ENCODE peak calls at places on chromosome 22, in five cellular contexts. Z is fibroblast of lung, D is mammary epithelial cell, R is mesenchymal stem cell, P is neural progenitor cell. W is an unnamed sample.
A peak's percentile ranks its signal among the peaks of the same experiment; 100 is the strongest.

GRCh38 chr22:45878051-45878764 is 98.8 kb downstream of the WNT7B start:
- DNase-seq in Z (no peak), D (no peak), R (no peak), P (peak; percentile 75), W (no peak)

GRCh38 chr22:42270512-42271190 is at the start of gene TCF20:
- DNase-seq in Z (peak; percentile 63), D (peak; percentile 70), R (peak; percentile 83), P (peak; percentile 92), W (peak; percentile 81)

GRCh38 chr22:43094085-43094484 is 4.9 kb upstream of the TTLL1 start:
- DNase-seq in Z (no peak), D (peak; percentile 73), R (no peak), P (no peak), W (peak; percentile 56)

GRCh38 chr22:19822301-19823117 is 32.2 kb downstream of the GNB1L start:
- DNase-seq in Z (no peak), D (no peak), R (no peak), P (no peak), W (no peak)

GRCh38 chr22:46457502-46458488 is 79.6 kb downstream of the CELSR1 start:
- DNase-seq in Z (no peak), D (peak; percentile 93), R (peak; percentile 15), P (peak; percentile 41), W (no peak)

GRCh38 chr22:24514241-24515024 is 19.3 kb downstream of the UPB1 start:
- DNase-seq in Z (no peak), D (no peak), R (no peak), P (no peak), W (peak; percentile 59)

GRCh38 chr22:36220457-36220921 is 18.8 kb downstream of the APOL2 start:
- DNase-seq in Z (no peak), D (no peak), R (peak; percentile 29), P (peak; percentile 31), W (no peak)

GRCh38 chr22:50074056-50074455 is 11.2 kb downstream of the MLC1 start:
- DNase-seq in Z (no peak), D (no peak), R (no peak), P (no peak), W (no peak)

GRCh38 chr22:17953147-17953546 is 71.2 kb downstream of the MICAL3 start:
- DNase-seq in Z (no peak), D (no peak), R (no peak), P (no peak), W (no peak)

GRCh38 chr22:48396785-48397530 is 1430.7 kb downstream of the BRD1 start:
- DNase-seq in Z (no peak), D (no peak), R (no peak), P (no peak), W (no peak)

GRCh38 chr22:45830531-45831245 is 146.3 kb downstream of the WNT7B start:
- DNase-seq in Z (peak; percentile 51), D (peak; percentile 54), R (peak; percentile 85), P (no peak), W (no peak)

GRCh38 chr22:40024201-40025061 is 29.7 kb downstream of the FAM83F start:
- DNase-seq in Z (peak; percentile 62), D (peak; percentile 35), R (peak; percentile 71), P (peak; percentile 93), W (peak; percentile 85)

GRCh38 chr22:21100149-21101032 is 54.6 kb downstream of the LRRC74B start:
- DNase-seq in Z (no peak), D (no peak), R (no peak), P (no peak), W (no peak)
- H3K9ac ChIP-seq in Z (no peak overlapping the region), D (no peak overlapping the region), R (no peak overlapping the region), P (no peak overlapping the region), W (no peak overlapping the region)

GRCh38 chr22:44144046-44144569 is 36.6 kb upstream of the PARVG start:
- DNase-seq in Z (no peak), D (no peak), R (no peak), P (no peak), W (no peak)

GRCh38 chr22:44145544-44145943 is 35.2 kb upstream of the PARVG start:
- DNase-seq in Z (no peak), D (no peak), R (no peak), P (no peak), W (no peak)

GRCh38 chr22:44147821-44148574 is 32.7 kb upstream of the PARVG start:
- DNase-seq in Z (peak; percentile 70), D (no peak), R (peak; percentile 50), P (peak; percentile 66), W (no peak)

GRCh38 chr22:44146088-44146861 is 34.5 kb upstream of the PARVG start:
- DNase-seq in Z (no peak), D (no peak), R (no peak), P (peak; percentile 78), W (no peak)

DNA sequence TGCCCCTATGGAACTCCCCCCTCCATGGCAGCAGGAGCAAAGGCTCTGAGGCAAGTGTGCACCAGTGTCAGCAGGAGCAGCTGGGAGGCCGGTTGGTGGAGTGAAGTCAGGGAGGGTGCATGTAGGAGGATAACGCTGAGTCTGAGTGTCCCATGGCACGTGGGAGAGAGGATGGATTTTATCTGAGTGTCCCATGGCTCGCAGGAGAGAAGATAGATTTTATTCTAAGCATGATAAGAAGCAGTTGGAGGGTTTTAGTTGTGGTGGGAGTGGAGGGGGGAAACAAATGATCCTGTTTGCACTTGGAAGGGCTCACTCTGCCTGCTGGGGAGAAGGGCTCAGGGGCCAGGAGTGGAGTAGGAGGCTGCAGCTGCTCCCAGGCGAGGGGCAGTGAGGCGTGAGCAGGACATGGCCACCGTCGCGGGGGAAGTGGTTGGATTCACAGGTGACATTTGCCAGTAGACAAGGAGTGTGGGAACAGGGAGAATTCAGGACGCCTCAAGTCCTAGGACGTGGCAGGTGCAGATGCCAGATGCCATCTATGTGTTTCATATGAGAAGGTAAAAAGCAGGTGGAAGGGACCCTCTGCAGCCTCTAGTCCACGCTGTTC is 33.6 kb upstream of the PARVG start:
- DNase-seq in Z (no peak), D (no peak), R (no peak), P (no peak), W (no peak)
- H3K9ac ChIP-seq in Z (peak overlapping the region; percentile 10), D (no peak overlapping the region), R (no peak overlapping the region), P (no peak overlapping the region), W (no peak overlapping the region)

DNA sequence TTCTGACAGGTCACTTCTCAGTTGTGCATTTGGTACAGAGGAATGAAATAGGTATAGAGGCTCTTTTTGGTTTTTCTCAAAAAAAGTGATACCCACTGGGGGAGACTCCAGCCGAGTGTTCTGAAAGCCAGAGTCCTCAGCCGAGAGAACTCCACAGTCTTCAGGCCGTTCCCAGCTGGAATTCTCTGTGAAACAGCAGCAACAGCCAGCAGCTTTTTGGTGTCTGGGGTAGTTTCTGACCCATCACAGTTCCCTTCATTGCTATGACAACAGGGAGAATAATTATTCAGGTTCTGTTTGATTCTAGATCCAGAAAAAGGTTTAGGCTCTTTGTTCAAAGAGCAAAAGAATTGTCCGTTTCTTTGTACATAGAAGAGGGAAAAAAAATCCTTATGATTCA is 84.6 kb downstream of the C22orf31 start:
- DNase-seq in Z (no peak), D (no peak), R (peak; percentile 22), P (peak; percentile 24), W (no peak)
- H3K9ac ChIP-seq in Z (peak overlapping the region; percentile 38), D (peak overlapping the region; percentile 77), R (peak overlapping the region; percentile 81), P (no peak overlapping the region), W (no peak overlapping the region)

DNA sequence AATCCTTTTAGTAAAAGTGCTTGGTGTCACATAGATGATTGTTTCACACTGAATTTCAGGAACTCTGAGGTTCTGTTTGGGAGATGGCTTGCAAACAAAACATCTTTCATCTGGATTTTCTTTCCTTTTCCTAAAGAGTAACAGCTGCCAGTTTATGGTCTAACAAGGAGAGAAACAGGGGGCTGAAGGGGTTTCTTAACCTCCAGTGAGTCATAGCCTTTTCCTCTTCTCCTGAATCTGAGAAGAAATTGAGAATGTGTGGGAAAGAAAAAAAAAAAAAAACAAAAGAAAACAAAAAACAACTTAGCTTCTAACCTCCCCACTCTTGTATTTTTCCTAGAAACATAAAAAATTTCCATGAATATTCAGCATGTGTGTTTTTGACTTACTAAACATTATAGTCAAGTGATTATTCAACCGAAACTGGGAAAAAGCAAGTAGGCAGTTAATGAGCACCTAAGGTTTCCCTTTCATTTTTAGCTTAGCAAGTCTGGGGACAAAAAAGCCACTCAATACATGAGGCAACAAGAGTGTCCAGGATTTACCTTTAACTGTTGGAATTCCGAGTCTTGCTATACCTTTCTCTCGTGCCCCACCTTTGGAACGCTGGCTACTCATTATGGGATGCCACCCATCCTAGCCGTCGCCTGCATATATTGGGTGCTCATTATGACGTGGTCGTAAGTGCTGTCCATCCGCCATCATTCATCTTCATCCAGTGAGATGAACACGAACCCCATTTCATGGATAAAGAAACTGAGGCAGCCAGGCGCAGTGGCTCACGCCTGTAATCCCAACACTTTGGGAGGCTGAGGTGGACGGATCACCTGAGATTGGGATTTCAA is 2.3 kb downstream of the ASPHD2 start:
- DNase-seq in Z (no peak), D (no peak), R (peak; percentile 22), P (no peak), W (no peak)
- H3K9ac ChIP-seq in Z (no peak overlapping the region), D (no peak overlapping the region), R (no peak overlapping the region), P (no peak overlapping the region), W (no peak overlapping the region)

DNA sequence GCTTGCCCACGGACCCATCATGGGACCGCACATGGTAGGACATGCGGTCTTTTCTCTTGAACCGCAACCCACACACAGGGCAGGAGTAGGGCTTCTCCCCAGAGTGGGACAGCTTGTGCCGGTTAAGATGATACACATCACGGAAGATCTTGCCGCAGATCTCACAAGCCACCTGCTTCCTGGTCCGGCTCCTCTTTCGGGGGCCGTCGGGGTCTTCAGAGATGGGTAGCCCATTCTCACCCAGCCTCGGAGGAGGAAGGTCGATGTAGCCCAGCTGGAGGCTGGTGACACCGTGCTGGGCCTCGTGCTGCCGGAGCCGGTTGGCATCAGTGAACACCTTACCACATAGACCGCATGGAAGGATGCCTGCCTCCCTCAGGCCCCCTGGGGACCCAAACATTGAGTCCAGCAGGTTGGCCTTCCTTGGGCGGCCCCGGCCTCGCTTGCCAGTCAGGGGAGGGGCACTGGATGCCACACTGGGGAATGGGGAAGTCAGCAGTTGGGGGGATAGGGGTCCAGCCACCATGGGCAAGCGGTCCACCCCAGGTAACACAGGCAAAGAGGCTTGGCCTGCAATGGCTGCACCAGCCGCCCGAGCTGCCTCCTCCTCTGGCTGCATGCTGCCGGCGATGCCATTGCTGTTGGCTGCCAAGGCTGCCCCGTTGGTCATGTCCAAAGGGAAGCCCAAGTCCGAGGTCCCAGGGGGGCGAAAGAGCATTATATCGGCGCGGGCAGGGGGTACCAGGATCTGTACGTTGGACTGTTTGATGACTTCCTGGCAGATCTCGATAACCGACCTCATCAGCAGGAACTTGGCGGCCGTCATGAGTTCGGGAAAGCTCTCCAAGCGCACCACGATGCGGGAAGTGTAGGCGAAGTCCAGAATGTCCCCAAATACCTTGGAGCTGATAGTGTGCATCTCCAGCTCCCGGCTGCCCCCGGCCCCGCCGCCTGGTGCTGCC is 1.5 kb downstream of the PATZ1 start:
- DNase-seq in Z (peak; percentile 63), D (no peak), R (peak; percentile 52), P (peak; percentile 9), W (peak; percentile 68)
- H3K9ac ChIP-seq in Z (peak overlapping the region; percentile 30), D (no peak overlapping the region), R (no peak overlapping the region), P (no peak overlapping the region), W (peak overlapping the region; percentile 39)